ENCODE peak calls at places on chromosomes 7 and 10, in seven cellular contexts. M is left ventricle myocardium inferior; S is CD8-positive, alpha-beta memory T cell; G is dorsolateral prefrontal cortex; O is Peyer's patch; W is testis; D is endothelial cell of umbilical vein. Z is an unnamed sample.

GRCh38 chr10:60799971-60800370 is 21.7 kb downstream of the CDK1 start:
- DNase-seq in M (no peak), S (no peak), G (no peak), O (no peak), W (no peak), D (no peak), Z (no peak)

GRCh38 chr10:26860026-26860541 is 674 bp downstream of the ABI1 start:
- DNase-seq in M (peak; percentile 58), S (peak; percentile 55), G (peak; percentile 43), O (peak; percentile 56), W (peak; percentile 62), D (peak; percentile 71), Z (peak; percentile 66)

GRCh38 chr10:35412336-35412735 is 76.0 kb downstream of the CCNY start:
- DNase-seq in M (no peak), S (no peak), G (no peak), O (no peak), W (no peak), D (no peak), Z (no peak)

GRCh38 chr7:64618785-64619456 is 47.0 kb upstream of the ZNF107 start:
- DNase-seq in M (no peak), S (no peak), G (no peak), O (no peak), W (peak; percentile 43), D (peak; percentile 41), Z (peak; percentile 21)

GRCh38 chr7:149197675-149198074 is 2.3 kb downstream of the ZNF282 start:
- DNase-seq in M (no peak), S (no peak), G (no peak), O (no peak), W (no peak), D (no peak), Z (no peak)

GRCh38 chr7:3673524-3673923 is 372.5 kb downstream of the SDK1 start:
- DNase-seq in M (peak; percentile 24), S (peak; percentile 20), G (no peak), O (peak; percentile 24), W (peak; percentile 67), D (peak; percentile 25), Z (peak; percentile 36)

GRCh38 chr7:37342665-37343471 is 105.8 kb downstream of the ELMO1 start:
- DNase-seq in M (no peak), S (peak; percentile 44), G (no peak), O (peak; percentile 83), W (no peak), D (peak; percentile 37), Z (peak; percentile 20)

GRCh38 chr7:70301673-70302072 is 703.4 kb downstream of the AUTS2 start:
- DNase-seq in M (no peak), S (no peak), G (no peak), O (no peak), W (no peak), D (no peak), Z (no peak)

GRCh38 chr7:13801669-13802068 is 187.8 kb downstream of the ETV1 start:
- DNase-seq in M (no peak), S (no peak), G (no peak), O (no peak), W (no peak), D (no peak), Z (no peak)

GRCh38 chr10:108399466-108399865 is 1235.0 kb upstream of the SORCS1 start:
- DNase-seq in M (no peak), S (no peak), G (no peak), O (no peak), W (no peak), D (no peak), Z (no peak)

GRCh38 chr7:81234896-81235295 is 316.0 kb upstream of the SEMA3C start:
- DNase-seq in M (no peak), S (no peak), G (no peak), O (no peak), W (no peak), D (no peak), Z (no peak)

DNA sequence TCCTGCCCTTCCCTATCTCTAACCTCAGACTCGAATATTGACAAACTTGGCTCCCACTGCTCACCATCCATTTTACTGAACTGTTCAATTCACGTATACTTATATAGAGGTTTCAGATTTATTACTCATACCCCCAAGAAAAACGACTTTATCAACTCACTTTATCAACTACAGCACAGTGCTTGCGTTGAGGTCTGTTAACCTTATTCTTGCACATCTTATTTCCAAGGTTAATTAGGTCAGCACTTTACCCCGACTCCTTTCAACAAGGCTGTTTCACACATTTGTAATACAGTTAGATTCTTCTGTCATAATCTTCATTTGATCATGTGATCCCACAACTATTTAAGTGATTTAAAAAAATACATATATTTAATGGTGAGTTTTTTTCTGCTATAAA is 162.3 kb upstream of the AHR start:
- DNase-seq in M (no peak), S (no peak), G (no peak), O (no peak), W (no peak), D (no peak), Z (no peak)
- H3K27me3 ChIP-seq in M (no peaks in the 10 kb centered on the region), S (no peaks in the 10 kb centered on the region), G (no peaks in the 10 kb centered on the region), O (no peaks in the 10 kb centered on the region), W (no peaks in the 10 kb centered on the region), D (no peaks in the 10 kb centered on the region), Z (no peaks in the 10 kb centered on the region)

GRCh38 chr10:86757110-86757790 is 831 bp downstream of the BMPR1A start:
- DNase-seq in M (peak; percentile 25), S (peak; percentile 8), G (no peak), O (peak; percentile 23), W (peak; percentile 66), D (no peak), Z (peak; percentile 73)

GRCh38 chr10:86756511-86757109 is at the start of gene BMPR1A:
- DNase-seq in M (peak; percentile 91), S (no peak), G (no peak), O (no peak), W (no peak), D (no peak), Z (peak; percentile 95)

GRCh38 chr10:86758231-86759072 is 2.0 kb downstream of the BMPR1A start:
- DNase-seq in M (no peak), S (no peak), G (no peak), O (no peak), W (no peak), D (no peak), Z (no peak)

GRCh38 chr10:86755740-86756510 is 494 bp upstream of the BMPR1A start:
- DNase-seq in M (peak; percentile 87), S (peak; percentile 82), G (peak; percentile 83), O (peak; percentile 81), W (peak; percentile 93), D (no peak), Z (peak; percentile 85)

DNA sequence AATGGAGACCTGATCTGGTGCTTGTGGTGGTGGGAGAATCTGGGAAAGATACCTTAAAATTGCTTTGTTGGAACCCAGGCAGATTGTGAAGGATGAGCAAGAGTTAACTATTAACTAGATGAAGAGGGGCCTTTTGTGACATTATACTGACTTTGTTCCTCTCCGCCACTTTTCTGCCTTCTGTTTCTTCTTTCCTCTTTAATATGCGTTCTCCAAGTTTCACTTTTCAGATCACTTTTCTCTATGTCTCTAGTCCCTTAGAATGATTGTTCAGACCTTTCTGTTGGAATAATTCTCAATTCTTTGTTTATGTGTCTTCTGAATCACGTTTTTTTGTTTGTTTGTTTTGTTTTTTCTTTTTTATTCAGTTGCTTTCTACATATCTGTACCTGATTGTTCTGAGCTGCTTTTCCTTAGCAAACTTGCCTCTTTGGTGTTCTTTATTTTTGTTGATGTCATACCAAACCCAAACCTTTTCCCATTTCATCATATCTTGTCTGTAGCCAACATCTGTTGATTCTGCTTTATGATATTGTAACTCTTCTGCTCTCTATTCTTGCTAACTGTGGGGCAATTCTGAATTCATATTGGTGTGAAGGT is 2.8 kb downstream of the BMPR1A start:
- DNase-seq in M (no peak), S (no peak), G (no peak), O (no peak), W (no peak), D (no peak), Z (no peak)
- H3K27ac ChIP-seq in M (peak overlapping the region; percentile 42), S (no peak overlapping the region), G (no peak overlapping the region), O (no peak overlapping the region), W (peak overlapping the region; percentile 98), D (no peak overlapping the region), Z (no peak overlapping the region)

GRCh38 chr7:1669486-1669951 is 558 bp upstream of the ELFN1 start:
- DNase-seq in M (no peak), S (no peak), G (peak; percentile 14), O (no peak), W (no peak), D (no peak), Z (no peak)

GRCh38 chr7:1667566-1668485 is 2.3 kb upstream of the ELFN1 start:
- DNase-seq in M (no peak), S (no peak), G (peak; percentile 19), O (no peak), W (no peak), D (no peak), Z (peak; percentile 12)

GRCh38 chr7:1668486-1668931 is 1.6 kb upstream of the ELFN1 start:
- DNase-seq in M (peak; percentile 49), S (no peak), G (peak; percentile 20), O (no peak), W (no peak), D (no peak), Z (peak; percentile 64)

GRCh38 chr7:1669954-1670893 is at the start of gene ELFN1:
- DNase-seq in M (no peak), S (no peak), G (peak; percentile 26), O (no peak), W (no peak), D (no peak), Z (no peak)

DNA sequence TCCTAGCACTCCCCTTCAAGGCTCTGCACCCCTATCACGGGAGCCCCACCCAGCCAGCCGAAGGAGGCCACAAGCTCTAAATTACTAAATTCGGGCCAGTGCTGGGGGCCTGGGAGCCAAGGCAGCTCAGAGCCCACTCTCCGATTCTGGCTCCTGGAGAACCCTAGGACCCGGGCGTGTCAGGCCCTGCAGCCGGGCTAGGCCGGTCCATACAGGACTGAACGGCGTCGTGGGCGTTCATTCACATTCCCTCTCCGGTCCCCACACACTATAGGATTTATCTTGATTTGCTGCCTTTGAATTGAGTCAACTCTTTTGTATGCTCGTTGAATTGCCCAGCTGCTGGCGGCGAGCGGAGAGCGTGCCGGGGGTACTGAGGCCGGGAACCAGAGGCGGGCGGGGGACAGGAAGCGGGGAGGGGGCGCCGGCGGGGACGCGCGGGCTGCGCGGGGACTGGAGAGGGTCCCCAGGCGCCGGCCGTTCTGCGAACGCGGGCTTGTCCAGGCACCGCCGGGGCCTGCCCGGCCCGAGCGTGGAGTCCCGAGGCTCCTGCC is 1.1 kb upstream of the ELFN1 start:
- DNase-seq in M (no peak), S (no peak), G (peak; percentile 26), O (no peak), W (no peak), D (no peak), Z (peak; percentile 14)
- H3K27me3 ChIP-seq in M (peaks cover 92% of the 10 kb centered on the region), S (peaks cover 29% of the 10 kb centered on the region), G (peaks cover 93% of the 10 kb centered on the region), O (peaks cover 61% of the 10 kb centered on the region), W (no peaks in the 10 kb centered on the region), D (peaks cover 21% of the 10 kb centered on the region), Z (peaks cover 8% of the 10 kb centered on the region)

DNA sequence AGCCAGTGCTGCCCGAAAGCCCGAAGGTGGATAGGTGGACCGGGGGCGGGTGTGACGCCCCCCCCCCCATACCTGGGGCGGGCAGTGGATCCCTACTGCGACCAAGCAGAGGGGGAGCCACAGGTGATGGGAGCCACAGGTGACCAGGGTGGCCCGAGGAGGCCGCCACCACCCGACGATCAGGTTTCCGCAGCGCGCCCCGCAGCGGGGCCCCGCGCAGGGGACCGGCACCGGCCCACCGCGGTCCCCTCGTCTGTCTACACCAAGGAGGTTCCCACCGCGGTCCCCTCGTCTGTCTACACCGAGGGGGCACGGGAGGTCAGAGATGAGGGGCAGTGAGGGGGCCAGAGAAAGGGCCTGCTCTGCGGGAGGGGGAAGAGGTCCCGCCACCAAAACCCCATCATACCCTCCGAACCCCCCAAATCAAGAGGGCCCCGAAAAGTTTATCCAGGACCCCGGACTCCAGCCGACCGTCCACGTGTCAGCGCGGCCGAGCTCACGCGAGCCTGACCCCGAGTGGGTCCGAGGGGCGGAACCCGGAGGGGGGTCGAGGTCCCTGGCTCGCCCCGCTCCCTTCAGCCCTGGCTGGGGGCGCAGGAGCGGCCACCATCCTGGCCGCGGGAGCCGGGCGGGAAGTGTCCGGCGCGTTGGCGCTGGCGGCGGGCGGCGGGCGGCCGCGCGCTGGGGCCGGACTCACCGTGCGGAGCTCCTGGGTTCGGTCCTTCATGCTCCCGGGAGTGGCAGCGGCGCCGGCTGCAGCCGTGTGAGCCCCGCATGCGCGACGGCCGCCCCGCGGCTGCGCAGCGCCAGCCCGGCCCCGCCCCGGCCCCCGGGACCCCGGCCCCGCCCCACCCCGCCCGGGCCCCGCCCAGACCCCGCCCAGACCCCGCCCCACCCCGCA is at the start of gene STX1A:
- DNase-seq in M (peak; percentile 69), S (peak; percentile 64), G (peak; percentile 53), O (peak; percentile 56), W (peak; percentile 75), D (peak; percentile 55), Z (peak; percentile 66)
- H3K27ac ChIP-seq in M (peak within 1 kb of the TSS; percentile 38), S (peak within 1 kb of the TSS; percentile 31), G (no peak within 1 kb of the TSS), O (peak within 1 kb of the TSS; percentile 61), W (no peak within 1 kb of the TSS), D (peak within 1 kb of the TSS; percentile 98), Z (no peak within 1 kb of the TSS)